ENCODE peak calls at places on chromosomes 3 and 15, in seven cellular contexts. D is GM04504; J is CD8-positive, alpha-beta T cell; M is NT2/D1; Z is HT-29; H is AG10803; B is HEK293T. V is an unnamed sample.

GRCh38 chr15:66646308-66646707 is 55.7 kb upstream of the SMAD6 start:
- DNase-seq in D (peak; percentile 27), J (no peak), M (no peak), Z (no peak), H (peak; percentile 79), B (no peak), V (no peak)

GRCh38 chr3:132605374-132605792 is 8.3 kb downstream of the ACKR4 start:
- DNase-seq in D (no peak), J (no peak), M (no peak), Z (no peak), H (peak; percentile 47), B (no peak), V (no peak)

GRCh38 chr3:72655151-72655551 is 193.1 kb downstream of the SHQ1 start:
- DNase-seq in D (no peak), J (no peak), M (no peak), Z (no peak), H (no peak), B (no peak), V (no peak)

GRCh38 chr3:122992628-122993570 is 34.7 kb downstream of the SEMA5B start:
- DNase-seq in D (no peak), J (no peak), M (no peak), Z (no peak), H (no peak), B (no peak), V (no peak)

GRCh38 chr3:72231439-72232196 is 446.7 kb upstream of the PROK2 start:
- DNase-seq in D (no peak), J (no peak), M (no peak), Z (no peak), H (no peak), B (no peak), V (no peak)

GRCh38 chr15:69265347-69265955 is 33.3 kb upstream of the PAQR5 start:
- DNase-seq in D (no peak), J (no peak), M (peak; percentile 13), Z (peak; percentile 79), H (peak; percentile 47), B (peak; percentile 25), V (no peak)

GRCh38 chr3:13352621-13353131 is 67.4 kb downstream of the NUP210 start:
- DNase-seq in D (peak; percentile 4), J (no peak), M (no peak), Z (no peak), H (peak; percentile 28), B (no peak), V (no peak)

GRCh38 chr15:40929730-40930429 is 740 bp downstream of the DLL4 start:
- DNase-seq in D (no peak), J (no peak), M (no peak), Z (peak; percentile 63), H (peak; percentile 45), B (no peak), V (no peak)

GRCh38 chr3:160671231-160671630 is 5.7 kb upstream of the ARL14 start:
- DNase-seq in D (no peak), J (no peak), M (no peak), Z (no peak), H (no peak), B (no peak), V (no peak)

GRCh38 chr3:98778383-98778782 is 15.2 kb downstream of the ST3GAL6 start:
- DNase-seq in D (no peak), J (no peak), M (no peak), Z (no peak), H (no peak), B (no peak), V (no peak)

GRCh38 chr15:40244961-40245523 is 6.2 kb downstream of the PAK6 start:
- DNase-seq in D (no peak), J (no peak), M (no peak), Z (peak; percentile 90), H (no peak), B (no peak), V (peak; percentile 23)

GRCh38 chr3:13561967-13562366 is 13.0 kb downstream of the FBLN2 start:
- DNase-seq in D (no peak), J (no peak), M (no peak), Z (no peak), H (no peak), B (no peak), V (no peak)

GRCh38 chr3:170692720-170693119 is 106.8 kb upstream of the SLC7A14 start:
- DNase-seq in D (no peak), J (no peak), M (no peak), Z (no peak), H (no peak), B (no peak), V (no peak)

GRCh38 chr3:123229145-123229544 is 27.4 kb downstream of the SEC22A start:
- DNase-seq in D (no peak), J (no peak), M (no peak), Z (peak; percentile 9), H (no peak), B (no peak), V (no peak)

GRCh38 chr3:64827391-64827790 is 139.6 kb upstream of the ADAMTS9 start:
- DNase-seq in D (no peak), J (no peak), M (no peak), Z (no peak), H (no peak), B (no peak), V (no peak)

GRCh38 chr3:46429671-46430070 is 22.6 kb downstream of the CCRL2 start:
- DNase-seq in D (no peak), J (no peak), M (no peak), Z (no peak), H (no peak), B (no peak), V (no peak)

GRCh38 chr3:192802957-192803899 is 75.9 kb upstream of the FGF12 start:
- DNase-seq in D (no peak), J (no peak), M (peak; percentile 36), Z (peak; percentile 60), H (peak; percentile 65), B (peak; percentile 23), V (no peak)

GRCh38 chr3:48215466-48215865 is 7.8 kb upstream of the CAMP start:
- DNase-seq in D (peak; percentile 18), J (no peak), M (no peak), Z (no peak), H (peak; percentile 44), B (no peak), V (no peak)

GRCh38 chr3:29576675-29577074 is 295.8 kb downstream of the RBMS3 start:
- DNase-seq in D (no peak), J (no peak), M (no peak), Z (no peak), H (no peak), B (no peak), V (no peak)

V was measured in Peyer's patch.